ENCODE peak calls at places on chromosome 17, in ten cellular contexts. E is tibial nerve, R is sigmoid colon, J is GM12892, M is stomach, Q is HCT116, T is A549, I is IMR-90, W is esophagus squamous epithelium, X is GM12891. U is an unnamed sample.

GRCh38 chr17:70588003-70588402 is 418.7 kb downstream of the KCNJ2 start:
- DNase-seq in E (no peak), R (no peak), J (no peak), M (no peak), Q (no peak), T (no peak), I (no peak), W (no peak), X (no peak), U (no peak)

GRCh38 chr17:15432807-15433547 is 34.4 kb downstream of the CDRT4 start:
- DNase-seq in E (no peak), R (no peak), J (no peak), M (no peak), Q (no peak), T (no peak), I (peak), W (no peak), X (no peak), U (peak)

GRCh38 chr17:3927628-3928010 is 11.4 kb upstream of the P2RX1 start:
- DNase-seq in E (no peak), R (no peak), J (no peak), M (no peak), Q (no peak), T (no peak), I (no peak), W (no peak), X (no peak), U (no peak)

GRCh38 chr17:58082341-58082869 is 814 bp upstream of the DYNLL2 start:
- DNase-seq in E (no peak), R (no peak), J (no peak), M (no peak), Q (no peak), T (no peak), I (no peak), W (no peak), X (no peak), U (no peak)

GRCh38 chr17:78013683-78014467 is 55.4 kb downstream of the TNRC6C start:
- DNase-seq in E (peak), R (peak), J (no peak), M (peak), Q (peak), T (peak), I (peak), W (no peak), X (no peak), U (peak)

GRCh38 chr17:47188266-47188665 is 829 bp downstream of the CDC27 start:
- DNase-seq in E (no peak), R (no peak), J (no peak), M (no peak), Q (no peak), T (peak), I (peak), W (no peak), X (no peak), U (no peak)

GRCh38 chr17:17926036-17926435 is 46.2 kb downstream of the TOM1L2 start:
- DNase-seq in E (no peak), R (no peak), J (no peak), M (no peak), Q (no peak), T (no peak), I (no peak), W (no peak), X (no peak), U (no peak)

GRCh38 chr17:57484826-57485565 is 228.7 kb downstream of the MSI2 start:
- DNase-seq in E (no peak), R (no peak), J (no peak), M (no peak), Q (no peak), T (no peak), I (no peak), W (no peak), X (no peak), U (no peak)

GRCh38 chr17:47204722-47205418 is 4.3 kb upstream of the MYL4 start:
- DNase-seq in E (no peak), R (no peak), J (no peak), M (no peak), Q (no peak), T (no peak), I (peak), W (no peak), X (no peak), U (no peak)

GRCh38 chr17:27756467-27757371 is 43.6 kb downstream of the NOS2 start:
- DNase-seq in E (no peak), R (no peak), J (no peak), M (peak), Q (peak), T (peak), I (peak), W (no peak), X (no peak), U (no peak)

DNA sequence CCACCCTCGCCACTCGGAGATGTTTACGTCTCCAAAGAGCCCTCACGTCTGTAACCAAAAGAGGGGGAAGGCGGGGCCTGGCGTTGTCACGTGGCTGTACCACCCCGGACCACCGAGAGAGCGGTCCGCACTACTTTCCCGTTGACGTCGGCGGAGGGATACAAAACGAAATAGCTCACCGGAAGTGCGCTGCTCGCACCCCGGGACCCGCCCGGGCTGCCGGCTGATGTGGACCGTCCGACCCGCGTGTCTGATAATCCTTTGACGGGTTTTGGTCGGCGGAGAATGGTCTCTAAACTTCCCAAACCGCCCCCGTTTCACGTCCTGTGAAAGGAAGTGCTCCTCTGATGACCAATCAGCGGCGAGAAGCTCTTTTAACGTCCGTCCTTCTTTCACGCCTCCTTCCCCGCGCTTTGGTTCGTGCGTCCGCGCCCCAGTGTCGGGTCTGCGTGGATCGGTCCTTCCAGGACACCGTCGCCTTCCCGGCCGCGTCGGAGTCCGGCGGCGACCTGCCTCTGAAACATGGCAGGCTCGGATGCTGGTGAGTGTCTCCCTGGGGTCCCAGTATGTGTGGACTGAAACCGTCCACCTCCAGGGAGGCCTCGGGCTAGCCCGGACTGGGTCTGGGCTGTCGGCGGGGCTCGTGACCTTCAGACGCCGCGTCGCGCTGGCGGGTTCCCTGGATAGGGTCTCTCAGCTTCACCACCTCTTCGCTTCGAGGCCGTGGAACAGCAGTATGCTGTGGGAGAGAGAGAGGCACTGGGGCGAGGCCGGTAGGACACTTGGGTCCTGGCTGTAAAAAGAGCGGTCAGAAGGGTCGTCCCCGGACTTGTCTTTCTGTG is at the start of gene CEP95:
- DNase-seq in E (peak), R (peak), J (peak), M (peak), Q (peak), T (no peak), I (peak), W (peak), X (peak), U (peak)
- TF ChIP-seq POLR2A in E (peak), R (peak), J (peak), M (peak), Q (peak), T (peak), I (peak), W (peak), X (peak), U (peak)

GRCh38 chr17:7351665-7352558 is at the start of gene KCTD11:
- DNase-seq in E (peak), R (peak), J (peak), M (peak), Q (peak), T (peak), I (peak), W (no peak), X (peak), U (peak)
- TF ChIP-seq POLR2A in E (peak), R (peak), J (no peak), M (no peak), Q (peak), T (peak), I (peak), W (peak), X (no peak), U (peak)

DNA sequence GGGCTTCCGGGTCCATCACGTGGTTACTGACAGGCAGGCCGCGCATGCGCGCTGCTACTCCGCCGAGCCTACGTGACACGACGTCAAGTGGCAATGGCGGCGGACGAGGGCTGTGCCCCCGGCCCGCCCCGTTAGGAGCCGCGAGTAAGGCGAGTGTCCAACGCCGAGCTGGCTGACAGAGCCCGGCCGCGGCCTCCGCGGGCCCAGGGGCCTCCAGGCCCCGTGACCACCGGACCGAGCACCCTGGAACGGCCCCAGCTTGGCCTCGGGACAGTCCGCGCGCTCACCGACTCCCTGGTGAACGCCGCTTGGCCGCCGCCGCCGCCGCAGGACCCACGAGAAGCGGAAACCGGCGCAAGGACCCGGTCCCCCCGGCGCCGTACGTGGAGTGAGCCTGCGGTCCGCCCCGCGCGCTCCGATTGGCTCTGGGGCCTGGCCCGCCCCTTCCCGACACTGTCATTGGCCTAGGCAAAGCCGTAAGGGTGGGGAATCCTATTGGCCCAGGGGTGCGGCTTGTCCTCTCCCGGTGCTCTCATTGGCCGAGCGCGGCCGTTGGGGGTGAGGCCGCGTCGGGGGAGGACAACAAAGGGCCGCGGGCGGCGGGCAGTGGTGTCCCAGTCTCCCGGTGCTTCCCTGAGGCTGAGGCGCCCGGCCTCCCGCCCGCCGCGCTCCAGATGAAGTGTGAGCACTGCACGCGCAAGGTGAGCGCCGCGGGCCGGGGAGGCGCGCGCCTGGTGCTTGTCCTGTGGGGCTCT is at the start of gene NARF:
- DNase-seq in E (peak), R (peak), J (peak), M (peak), Q (peak), T (peak), I (peak), W (peak), X (peak), U (peak)
- TF ChIP-seq POLR2A in E (peak), R (peak), J (peak), M (peak), Q (peak), T (peak), I (peak), W (peak), X (peak), U (peak)

DNA sequence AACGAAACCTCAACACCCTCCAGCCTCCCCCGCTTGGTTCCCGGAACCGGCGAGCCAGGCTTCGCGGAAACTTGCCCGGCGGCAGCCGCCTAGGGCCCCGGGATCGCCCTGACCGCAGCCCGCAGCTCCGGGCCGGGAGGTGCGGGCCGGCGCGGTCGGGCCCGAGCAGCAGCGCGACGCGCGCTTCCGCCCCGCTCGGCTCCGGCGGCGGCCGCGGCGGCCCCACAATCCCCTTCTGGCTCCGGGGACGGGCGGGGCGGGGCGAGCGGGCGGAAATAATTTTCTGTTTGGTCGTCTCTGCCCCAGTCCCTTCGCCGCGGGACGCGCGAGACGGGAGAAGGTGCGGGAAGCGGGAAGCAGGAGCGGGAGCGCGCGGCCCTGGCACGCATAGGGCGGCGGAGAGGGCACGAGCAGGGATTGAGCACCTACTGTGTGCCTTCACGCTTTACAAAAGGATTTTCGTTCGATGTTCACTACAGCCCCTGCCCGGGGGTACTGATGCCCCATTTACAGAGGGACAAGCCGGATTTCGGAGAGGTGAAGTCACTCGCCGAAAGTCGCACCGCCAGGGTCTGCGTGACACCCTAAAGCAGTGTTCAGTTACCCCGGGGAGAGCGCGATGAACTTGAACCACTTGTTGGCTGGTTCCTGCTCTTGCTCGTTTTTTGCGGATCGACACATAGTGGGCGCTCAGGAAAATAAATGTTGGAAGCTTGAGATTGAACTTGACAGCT is 2.7 kb upstream of the MLLT6 start:
- DNase-seq in E (peak), R (peak), J (peak), M (peak), Q (peak), T (peak), I (peak), W (peak), X (no peak), U (peak)
- TF ChIP-seq POLR2A in E (peak), R (peak), J (peak), M (peak), Q (peak), T (peak), I (peak), W (peak), X (peak), U (peak)

DNA sequence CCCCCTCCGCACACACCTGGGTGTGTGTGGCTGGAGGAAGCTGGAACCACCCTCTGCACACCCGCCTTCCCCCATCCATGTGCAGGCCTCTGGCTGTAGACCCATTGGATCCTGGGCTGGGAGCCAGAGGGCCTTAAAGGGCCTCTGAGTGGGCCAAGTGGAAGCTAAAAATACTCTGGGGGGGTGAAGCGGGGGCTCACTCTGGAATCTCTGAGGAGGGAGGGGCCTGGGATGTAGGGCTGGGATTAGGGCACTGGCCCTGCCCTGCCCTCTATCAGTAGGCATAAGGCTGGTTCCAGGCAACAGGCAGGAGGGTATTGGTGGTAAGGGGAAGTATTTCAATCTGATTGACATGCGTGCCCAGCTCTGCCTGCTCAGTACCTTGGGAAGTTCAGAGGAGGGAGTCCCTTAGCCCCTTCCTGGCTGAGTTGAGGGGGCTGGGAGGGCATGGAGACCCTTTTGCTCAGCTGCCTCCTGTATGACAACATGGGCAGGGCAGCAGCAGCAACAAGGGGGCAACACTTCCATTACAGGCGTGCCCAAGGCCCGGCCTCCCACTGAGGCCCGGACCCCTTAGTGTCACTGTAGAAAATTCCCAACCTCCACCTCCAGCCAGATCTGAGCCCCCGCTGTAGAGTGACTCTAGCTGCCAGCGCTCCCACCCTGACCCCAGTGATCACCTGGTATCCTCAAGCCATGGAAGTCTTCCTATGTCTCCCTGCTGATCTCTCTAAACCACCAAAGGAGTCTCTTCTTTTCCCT is 5.2 kb downstream of the ITGA3 start:
- DNase-seq in E (no peak), R (peak), J (no peak), M (peak), Q (no peak), T (no peak), I (peak), W (no peak), X (no peak), U (peak)
- TF ChIP-seq POLR2A in E (no peak), R (no peak), J (no peak), M (no peak), Q (no peak), T (no peak), I (no peak), W (no peak), X (no peak), U (no peak)

GRCh38 chr17:62000186-62000585 is 64.9 kb downstream of the MED13 start:
- DNase-seq in E (no peak), R (no peak), J (no peak), M (no peak), Q (no peak), T (no peak), I (no peak), W (no peak), X (no peak), U (no peak)

GRCh38 chr17:62001105-62001504 is 64.0 kb downstream of the MED13 start:
- DNase-seq in E (no peak), R (no peak), J (no peak), M (no peak), Q (no peak), T (no peak), I (no peak), W (no peak), X (no peak), U (no peak)

GRCh38 chr17:61996916-61997605 is 68.0 kb downstream of the MED13 start:
- DNase-seq in E (no peak), R (no peak), J (no peak), M (no peak), Q (no peak), T (no peak), I (no peak), W (no peak), X (no peak), U (no peak)

GRCh38 chr17:61997649-61998048 is 67.4 kb downstream of the MED13 start:
- DNase-seq in E (no peak), R (no peak), J (no peak), M (no peak), Q (no peak), T (no peak), I (peak), W (no peak), X (no peak), U (no peak)
- TF ChIP-seq POLR2A in E (no peak), R (no peak), J (no peak), M (no peak), Q (no peak), T (no peak), I (no peak), W (no peak), X (no peak), U (no peak)

GRCh38 chr17:40264458-40265185 is 23.1 kb upstream of the CDC6 start:
- DNase-seq in E (no peak), R (no peak), J (no peak), M (no peak), Q (no peak), T (no peak), I (no peak), W (no peak), X (no peak), U (no peak)
- TF ChIP-seq POLR2A in E (no peak), R (no peak), J (no peak), M (no peak), Q (no peak), T (no peak), I (no peak), W (no peak), X (no peak), U (no peak)

GRCh38 chr17:72338847-72339790 is 218.3 kb downstream of the SOX9 start:
- DNase-seq in E (no peak), R (no peak), J (no peak), M (no peak), Q (peak), T (peak), I (peak), W (no peak), X (no peak), U (no peak)
- TF ChIP-seq POLR2A in E (no peak), R (no peak), J (no peak), M (no peak), Q (no peak), T (no peak), I (peak), W (no peak), X (no peak), U (no peak)

GRCh38 chr17:42609182-42609813 is at the start of the genes RETREG3 and TUBG1:
- DNase-seq in E (peak), R (peak), J (peak), M (peak), Q (peak), T (peak), I (peak), W (peak), X (peak), U (peak)
- TF ChIP-seq POLR2A in E (peak), R (peak), J (peak), M (peak), Q (peak), T (peak), I (peak), W (peak), X (peak), U (peak)

DNA sequence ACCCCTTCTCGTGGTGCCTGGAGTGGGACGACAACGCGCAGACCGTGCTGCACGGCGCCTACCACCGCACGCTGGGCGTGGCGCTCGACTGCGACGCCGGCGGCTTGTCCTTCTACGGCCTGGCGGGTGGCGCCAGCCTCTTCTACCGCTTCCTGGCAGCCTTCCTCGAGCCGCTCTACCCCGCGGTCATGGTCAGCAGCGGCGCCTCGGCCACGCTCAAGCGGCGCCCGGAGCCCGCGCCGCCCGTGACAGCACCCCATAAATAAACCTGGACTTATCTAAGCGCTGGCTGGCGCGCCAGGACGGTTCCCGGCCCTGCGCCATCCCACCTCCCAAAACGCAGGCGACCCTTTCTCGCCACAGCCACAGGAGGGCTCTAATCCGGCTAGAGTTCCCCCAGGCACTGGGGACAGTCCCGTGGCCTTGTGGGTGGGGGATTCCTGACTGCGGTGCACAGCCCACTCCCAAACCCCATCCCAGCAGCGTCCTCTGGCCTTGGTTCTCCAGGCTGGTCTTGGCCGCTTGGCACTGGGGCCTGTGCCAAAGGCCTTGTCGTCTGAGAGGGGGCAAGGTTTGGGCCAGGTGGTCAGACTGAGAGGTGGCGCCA is 10.2 kb upstream of the SLC16A5 start:
- DNase-seq in E (no peak), R (peak), J (peak), M (peak), Q (no peak), T (no peak), I (no peak), W (no peak), X (peak), U (peak)
- TF ChIP-seq POLR2A in E (no peak), R (no peak), J (peak), M (no peak), Q (no peak), T (no peak), I (no peak), W (no peak), X (no peak), U (no peak)